ENCODE peak calls at places on chromosomes 3 and 15, in eight cellular contexts. One of them, this sample, is unnamed.
A peak's percentile ranks its signal among the peaks of the same experiment; 100 is the strongest.

GRCh38 chr3:178777718-178778411 is 241.6 kb downstream of the KCNMB2 start:
- DNase-seq in PC-3: peak; percentile 84
- DNase-seq in pancreas: no peak
- DNase-seq in tibial artery: no peak
- DNase-seq in kidney: no peak
- DNase-seq in Peyer's patch: no peak
- DNase-seq in GM23338: no peak
- DNase-seq in heart right ventricle: no peak
- DNase-seq in this sample: no peak

GRCh38 chr15:55827204-55827603 is 84.3 kb upstream of the PRTG start:
- DNase-seq in PC-3: peak; percentile 11
- DNase-seq in pancreas: no peak
- DNase-seq in tibial artery: no peak
- DNase-seq in kidney: no peak
- DNase-seq in Peyer's patch: no peak
- DNase-seq in GM23338: peak; percentile 16
- DNase-seq in heart right ventricle: no peak
- DNase-seq in this sample: no peak

GRCh38 chr15:81419304-81419943 is 45.4 kb upstream of the TMC3 start:
- DNase-seq in PC-3: peak; percentile 68
- DNase-seq in pancreas: no peak
- DNase-seq in tibial artery: no peak
- DNase-seq in kidney: no peak
- DNase-seq in Peyer's patch: no peak
- DNase-seq in GM23338: peak; percentile 83
- DNase-seq in heart right ventricle: no peak
- DNase-seq in this sample: no peak

GRCh38 chr15:60941448-60941847 is 287.7 kb downstream of the RORA start:
- DNase-seq in PC-3: peak; percentile 67
- DNase-seq in pancreas: no peak
- DNase-seq in tibial artery: no peak
- DNase-seq in kidney: no peak
- DNase-seq in Peyer's patch: no peak
- DNase-seq in GM23338: no peak
- DNase-seq in heart right ventricle: no peak
- DNase-seq in this sample: no peak

GRCh38 chr3:57048052-57048671 is 12.3 kb upstream of the SPATA12 start:
- DNase-seq in PC-3: no peak
- DNase-seq in pancreas: no peak
- DNase-seq in tibial artery: peak; percentile 80
- DNase-seq in kidney: no peak
- DNase-seq in Peyer's patch: no peak
- DNase-seq in GM23338: no peak
- DNase-seq in heart right ventricle: no peak
- DNase-seq in this sample: no peak

GRCh38 chr15:69912116-69912515 is 185.6 kb downstream of the TLE3 start:
- DNase-seq in PC-3: no peak
- DNase-seq in pancreas: no peak
- DNase-seq in tibial artery: no peak
- DNase-seq in kidney: no peak
- DNase-seq in Peyer's patch: no peak
- DNase-seq in GM23338: no peak
- DNase-seq in heart right ventricle: no peak
- DNase-seq in this sample: no peak

GRCh38 chr3:33664195-33664594 is 53.9 kb downstream of the CLASP2 start:
- DNase-seq in PC-3: peak; percentile 85
- DNase-seq in pancreas: no peak
- DNase-seq in tibial artery: no peak
- DNase-seq in kidney: no peak
- DNase-seq in Peyer's patch: no peak
- DNase-seq in GM23338: no peak
- DNase-seq in heart right ventricle: no peak
- DNase-seq in this sample: no peak

GRCh38 chr15:73305331-73306211 is 63.2 kb downstream of the HCN4 start:
- DNase-seq in PC-3: peak; percentile 74
- DNase-seq in pancreas: no peak
- DNase-seq in tibial artery: no peak
- DNase-seq in kidney: no peak
- DNase-seq in Peyer's patch: no peak
- DNase-seq in GM23338: peak; percentile 89
- DNase-seq in heart right ventricle: no peak
- DNase-seq in this sample: no peak

GRCh38 chr15:67296188-67296587 is 41.6 kb downstream of the IQCH start:
- DNase-seq in PC-3: no peak
- DNase-seq in pancreas: no peak
- DNase-seq in tibial artery: no peak
- DNase-seq in kidney: no peak
- DNase-seq in Peyer's patch: no peak
- DNase-seq in GM23338: peak; percentile 61
- DNase-seq in heart right ventricle: no peak
- DNase-seq in this sample: no peak

GRCh38 chr3:129240436-129240835 is 9.0 kb upstream of the COPG1 start:
- DNase-seq in PC-3: peak; percentile 46
- DNase-seq in pancreas: no peak
- DNase-seq in tibial artery: no peak
- DNase-seq in kidney: no peak
- DNase-seq in Peyer's patch: no peak
- DNase-seq in GM23338: no peak
- DNase-seq in heart right ventricle: no peak
- DNase-seq in this sample: no peak

GRCh38 chr3:31948255-31948654 is 32.8 kb downstream of the OSBPL10 start:
- DNase-seq in PC-3: no peak
- DNase-seq in pancreas: no peak
- DNase-seq in tibial artery: no peak
- DNase-seq in kidney: no peak
- DNase-seq in Peyer's patch: no peak
- DNase-seq in GM23338: no peak
- DNase-seq in heart right ventricle: no peak
- DNase-seq in this sample: no peak

GRCh38 chr15:72923304-72923703 is 129.0 kb upstream of the NEO1 start:
- DNase-seq in PC-3: no peak
- DNase-seq in pancreas: no peak
- DNase-seq in tibial artery: no peak
- DNase-seq in kidney: no peak
- DNase-seq in Peyer's patch: no peak
- DNase-seq in GM23338: peak; percentile 78
- DNase-seq in heart right ventricle: no peak
- DNase-seq in this sample: no peak

GRCh38 chr3:877001-877400 is 215.8 kb upstream of the CNTN6 start:
- DNase-seq in PC-3: no peak
- DNase-seq in pancreas: no peak
- DNase-seq in tibial artery: no peak
- DNase-seq in kidney: no peak
- DNase-seq in Peyer's patch: no peak
- DNase-seq in GM23338: no peak
- DNase-seq in heart right ventricle: no peak
- DNase-seq in this sample: no peak

GRCh38 chr15:56693761-56694160 is 39.5 kb downstream of the ZNF280D start:
- DNase-seq in PC-3: no peak
- DNase-seq in pancreas: no peak
- DNase-seq in tibial artery: no peak
- DNase-seq in kidney: no peak
- DNase-seq in Peyer's patch: no peak
- DNase-seq in GM23338: no peak
- DNase-seq in heart right ventricle: no peak
- DNase-seq in this sample: no peak

GRCh38 chr3:182412066-182412465 is 381.2 kb upstream of the ATP11B start:
- DNase-seq in PC-3: peak; percentile 90
- DNase-seq in pancreas: no peak
- DNase-seq in tibial artery: no peak
- DNase-seq in kidney: no peak
- DNase-seq in Peyer's patch: no peak
- DNase-seq in GM23338: no peak
- DNase-seq in heart right ventricle: no peak
- DNase-seq in this sample: no peak

GRCh38 chr15:52099654-52100272 is 12.8 kb downstream of the BCL2L10 start:
- DNase-seq in PC-3: no peak
- DNase-seq in pancreas: no peak
- DNase-seq in tibial artery: no peak
- DNase-seq in kidney: no peak
- DNase-seq in Peyer's patch: no peak
- DNase-seq in GM23338: no peak
- DNase-seq in heart right ventricle: no peak
- DNase-seq in this sample: no peak

GRCh38 chr3:96000963-96001362 is 813.4 kb upstream of the EPHA6 start:
- DNase-seq in PC-3: no peak
- DNase-seq in pancreas: no peak
- DNase-seq in tibial artery: no peak
- DNase-seq in kidney: no peak
- DNase-seq in Peyer's patch: no peak
- DNase-seq in GM23338: no peak
- DNase-seq in heart right ventricle: no peak
- DNase-seq in this sample: no peak

GRCh38 chr3:138862924-138863775 is 28.4 kb upstream of the PIK3CB start:
- DNase-seq in PC-3: peak; percentile 88
- DNase-seq in pancreas: peak; percentile 82
- DNase-seq in tibial artery: no peak
- DNase-seq in kidney: no peak
- DNase-seq in Peyer's patch: no peak
- DNase-seq in GM23338: peak; percentile 62
- DNase-seq in heart right ventricle: no peak
- DNase-seq in this sample: no peak

GRCh38 chr15:61892140-61892539 is 168.1 kb downstream of the VPS13C start:
- DNase-seq in PC-3: no peak
- DNase-seq in pancreas: no peak
- DNase-seq in tibial artery: no peak
- DNase-seq in kidney: no peak
- DNase-seq in Peyer's patch: no peak
- DNase-seq in GM23338: no peak
- DNase-seq in heart right ventricle: no peak
- DNase-seq in this sample: no peak

DNA sequence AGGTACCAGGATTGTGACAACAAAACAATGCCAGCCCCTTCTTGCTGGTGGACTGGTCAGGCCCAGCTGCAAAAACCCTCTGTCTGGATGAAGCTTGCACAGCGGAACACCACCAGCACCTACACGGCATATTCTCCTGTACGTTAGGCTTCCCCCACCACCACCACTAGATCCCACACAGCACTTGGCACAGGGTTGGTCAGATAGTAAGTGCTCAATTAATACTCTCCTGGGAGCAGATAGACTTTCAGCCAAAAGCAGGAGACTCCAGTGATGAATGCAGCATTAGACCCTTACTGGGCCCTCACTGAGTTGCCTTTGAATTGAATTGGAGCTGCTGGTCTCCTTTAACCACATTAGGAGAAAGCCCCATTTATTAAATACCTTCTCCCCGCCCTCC is 97.9 kb downstream of the CPN2 start:
- DNase-seq in PC-3: no peak
- DNase-seq in pancreas: no peak
- DNase-seq in tibial artery: no peak
- DNase-seq in kidney: no peak
- DNase-seq in Peyer's patch: no peak
- DNase-seq in GM23338: no peak
- DNase-seq in heart right ventricle: no peak
- DNase-seq in this sample: no peak
- H3K36me3 ChIP-seq in PC-3: no peaks in the 10 kb centered on the region
- H3K36me3 ChIP-seq in pancreas: no peaks in the 10 kb centered on the region
- H3K36me3 ChIP-seq in tibial artery: no peaks in the 10 kb centered on the region
- H3K36me3 ChIP-seq in kidney: no peaks in the 10 kb centered on the region
- H3K36me3 ChIP-seq in Peyer's patch: no peaks in the 10 kb centered on the region
- H3K36me3 ChIP-seq in GM23338: no peaks in the 10 kb centered on the region
- H3K36me3 ChIP-seq in heart right ventricle: no peaks in the 10 kb centered on the region
- H3K36me3 ChIP-seq in this sample: no peaks in the 10 kb centered on the region

DNA sequence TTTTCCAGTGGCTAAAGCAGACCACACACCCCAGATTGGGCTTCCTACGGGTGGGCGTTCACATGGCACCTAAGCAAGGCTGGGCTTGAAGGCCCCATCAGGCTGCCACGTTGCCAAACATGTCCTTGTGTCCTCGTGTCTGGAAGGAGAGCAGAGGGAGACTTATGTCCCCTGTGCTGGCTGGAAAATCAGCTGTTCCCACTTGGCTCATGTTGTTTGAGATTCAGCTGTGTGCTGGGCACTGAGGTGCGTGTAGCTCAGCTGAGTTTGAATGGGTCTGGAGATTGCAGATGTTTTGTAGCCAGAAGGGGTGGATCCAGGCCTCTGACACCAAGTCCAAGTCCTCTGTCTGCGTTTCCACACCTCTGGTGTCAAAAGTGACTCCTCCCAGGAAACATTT is 34.6 kb downstream of the RLBP1 start:
- DNase-seq in PC-3: no peak
- DNase-seq in pancreas: no peak
- DNase-seq in tibial artery: no peak
- DNase-seq in kidney: no peak
- DNase-seq in Peyer's patch: no peak
- DNase-seq in GM23338: no peak
- DNase-seq in heart right ventricle: no peak
- DNase-seq in this sample: no peak
- H3K36me3 ChIP-seq in PC-3: no peaks in the 10 kb centered on the region
- H3K36me3 ChIP-seq in pancreas: peaks cover 2% of the 10 kb centered on the region
- H3K36me3 ChIP-seq in tibial artery: peaks cover 82% of the 10 kb centered on the region
- H3K36me3 ChIP-seq in kidney: peaks cover 23% of the 10 kb centered on the region
- H3K36me3 ChIP-seq in Peyer's patch: no peaks in the 10 kb centered on the region
- H3K36me3 ChIP-seq in GM23338: no peaks in the 10 kb centered on the region
- H3K36me3 ChIP-seq in heart right ventricle: peaks cover 56% of the 10 kb centered on the region
- H3K36me3 ChIP-seq in this sample: peaks cover 34% of the 10 kb centered on the region

DNA sequence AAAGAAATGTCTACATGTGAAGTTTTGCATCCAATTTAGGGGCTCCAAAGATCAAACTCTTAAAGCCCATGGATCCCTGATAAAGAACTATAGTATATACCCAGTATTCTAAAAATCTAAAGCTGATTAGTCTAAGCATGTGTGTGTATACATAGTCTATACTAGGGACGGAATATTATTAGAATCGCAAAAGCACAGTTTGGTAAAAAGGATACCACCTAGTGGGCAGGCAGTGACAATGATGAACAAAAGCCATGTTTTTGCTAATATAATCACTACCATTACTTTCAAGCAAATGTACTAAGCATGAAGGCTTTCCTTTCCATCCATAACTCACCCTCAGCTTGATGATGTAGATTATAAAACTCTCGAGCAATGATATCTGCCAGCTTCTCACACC is 16.5 kb downstream of the POLQ start:
- DNase-seq in PC-3: peak; percentile 23
- DNase-seq in pancreas: no peak
- DNase-seq in tibial artery: no peak
- DNase-seq in kidney: no peak
- DNase-seq in Peyer's patch: no peak
- DNase-seq in GM23338: no peak
- DNase-seq in heart right ventricle: no peak
- DNase-seq in this sample: no peak
- H3K36me3 ChIP-seq in PC-3: peaks cover 44% of the 10 kb centered on the region
- H3K36me3 ChIP-seq in pancreas: no peaks in the 10 kb centered on the region
- H3K36me3 ChIP-seq in tibial artery: no peaks in the 10 kb centered on the region
- H3K36me3 ChIP-seq in kidney: no peaks in the 10 kb centered on the region
- H3K36me3 ChIP-seq in Peyer's patch: no peaks in the 10 kb centered on the region
- H3K36me3 ChIP-seq in GM23338: peaks cover 51% of the 10 kb centered on the region
- H3K36me3 ChIP-seq in heart right ventricle: no peaks in the 10 kb centered on the region
- H3K36me3 ChIP-seq in this sample: no peaks in the 10 kb centered on the region

DNA sequence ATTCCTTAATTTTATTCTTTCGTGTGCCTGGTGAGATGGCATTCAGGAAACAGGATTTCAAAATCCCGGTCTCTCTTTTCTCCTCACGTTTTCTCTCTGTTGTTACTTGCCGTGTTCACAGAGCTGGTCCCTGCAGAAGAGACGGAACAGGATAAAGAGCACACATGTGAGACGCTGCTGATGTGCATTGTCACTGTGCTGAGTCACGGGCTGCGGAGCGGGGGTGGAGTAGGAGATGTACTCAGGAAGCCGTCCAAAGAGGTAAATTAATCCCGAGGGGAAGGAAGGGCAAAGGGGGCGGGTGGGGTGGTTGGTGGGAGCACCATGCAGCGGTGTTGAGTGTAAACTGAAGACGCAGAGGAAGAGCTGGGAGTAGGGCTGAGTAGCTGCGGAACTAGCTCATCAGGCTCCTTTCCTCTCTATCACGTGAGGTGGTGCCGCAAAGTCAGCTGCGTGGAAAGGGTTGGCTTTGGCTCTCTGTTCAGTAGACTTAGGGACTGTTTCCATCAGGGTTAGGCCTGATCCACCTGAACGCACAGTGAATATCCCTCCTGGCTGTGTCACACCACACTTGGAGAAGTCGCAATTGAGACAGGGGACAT is 164.8 kb upstream of the BHLHE40 start:
- DNase-seq in PC-3: peak; percentile 66
- DNase-seq in pancreas: no peak
- DNase-seq in tibial artery: peak; percentile 44
- DNase-seq in kidney: peak; percentile 82
- DNase-seq in Peyer's patch: no peak
- DNase-seq in GM23338: no peak
- DNase-seq in heart right ventricle: peak; percentile 31
- DNase-seq in this sample: no peak
- H3K36me3 ChIP-seq in PC-3: peaks cover 33% of the 10 kb centered on the region
- H3K36me3 ChIP-seq in pancreas: no peaks in the 10 kb centered on the region
- H3K36me3 ChIP-seq in tibial artery: peaks cover 65% of the 10 kb centered on the region
- H3K36me3 ChIP-seq in kidney: peaks cover 22% of the 10 kb centered on the region
- H3K36me3 ChIP-seq in Peyer's patch: no peaks in the 10 kb centered on the region
- H3K36me3 ChIP-seq in GM23338: no peaks in the 10 kb centered on the region
- H3K36me3 ChIP-seq in heart right ventricle: peaks cover 35% of the 10 kb centered on the region
- H3K36me3 ChIP-seq in this sample: peaks cover 10% of the 10 kb centered on the region

This sample was measured in CD8-positive, alpha-beta memory T cell.